ENCODE peak calls at places on chromosomes 12 and 14, in seven cellular contexts. Q is A549, C is IMR-90, U is K562, A is HepG2, F is HCT116, G is H1. N is an unnamed sample.

GRCh38 chr12:59007620-59008019 is 87.3 kb upstream of the LRIG3 start:
- DNase-seq in C (peak), U (no peak), A (no peak), G (no peak), F (no peak), Q (no peak), N (no peak)

GRCh38 chr12:26629864-26630263 is 203.1 kb downstream of the ITPR2 start:
- DNase-seq in A (no peak), G (no peak), C (peak), F (no peak), Q (no peak), U (no peak), N (no peak)

GRCh38 chr14:76307786-76308780 is 67.9 kb upstream of the ESRRB start:
- DNase-seq in A (no peak), C (no peak), G (no peak), F (no peak), Q (no peak), U (no peak), N (no peak)

GRCh38 chr14:23154876-23155587 is 28.4 kb downstream of the SLC7A8 start:
- DNase-seq in C (peak), F (no peak), A (no peak), G (no peak), U (peak), Q (no peak), N (no peak)

GRCh38 chr14:80926706-80927384 is 14.7 kb downstream of the CEP128 start:
- DNase-seq in A (no peak), G (no peak), U (no peak), F (no peak), Q (no peak), C (peak), N (no peak)

GRCh38 chr14:39446131-39446744 is 14.0 kb upstream of the FBXO33 start:
- DNase-seq in G (no peak), Q (no peak), U (no peak), C (no peak), A (no peak), F (no peak), N (no peak)

GRCh38 chr14:98175436-98175835 is 1096.6 kb downstream of the BCL11B start:
- DNase-seq in U (no peak), C (no peak), Q (no peak), A (no peak), G (no peak), F (no peak), N (no peak)

GRCh38 chr12:68405292-68405900 is 73.2 kb upstream of the MDM1 start:
- DNase-seq in C (no peak), G (no peak), F (no peak), A (no peak), Q (no peak), U (no peak), N (no peak)

GRCh38 chr14:29749327-29749726 is 178.3 kb downstream of the PRKD1 start:
- DNase-seq in Q (no peak), G (no peak), U (no peak), A (no peak), F (no peak), C (peak), N (no peak)

GRCh38 chr12:65998031-65998430 is 132.5 kb downstream of the LLPH start:
- DNase-seq in A (no peak), Q (no peak), C (no peak), F (no peak), U (no peak), G (no peak), N (no peak)

GRCh38 chr14:55031190-55031589 is 4.2 kb downstream of the SOCS4 start:
- DNase-seq in C (no peak), Q (no peak), F (no peak), G (no peak), A (no peak), U (no peak), N (no peak)

GRCh38 chr12:127903146-127903545 is 363.8 kb upstream of the TMEM132C start:
- DNase-seq in G (peak), U (no peak), F (no peak), A (no peak), C (no peak), Q (no peak), N (no peak)

GRCh38 chr14:33120341-33120740 is 181.7 kb downstream of the NPAS3 start:
- DNase-seq in F (no peak), U (no peak), A (no peak), Q (no peak), C (no peak), G (no peak), N (no peak)

GRCh38 chr12:76384560-76384959 is 36.3 kb upstream of the BBS10 start:
- DNase-seq in F (no peak), G (no peak), Q (no peak), C (no peak), U (no peak), A (no peak), N (no peak)

GRCh38 chr12:30877110-30877875 is 49.3 kb upstream of the TSPAN11 start:
- DNase-seq in Q (no peak), A (no peak), C (no peak), F (no peak), G (no peak), U (no peak), N (no peak)

GRCh38 chr14:91041450-91041849 is 19.0 kb downstream of the RPS6KA5 start:
- DNase-seq in Q (no peak), A (no peak), U (no peak), F (no peak), G (no peak), C (no peak), N (no peak)

GRCh38 chr14:91796622-91797347 is 64.9 kb upstream of the CATSPERB start:
- DNase-seq in C (peak), A (no peak), G (no peak), U (no peak), Q (no peak), F (no peak), N (no peak)

GRCh38 chr12:52006726-52007157 is at the start of gene TAMALIN:
- DNase-seq in A (no peak), Q (no peak), C (peak), F (no peak), G (no peak), U (peak), N (no peak)

GRCh38 chr12:52005903-52006703 is 643 bp upstream of the TAMALIN start:
- DNase-seq in Q (no peak), U (no peak), A (no peak), C (no peak), G (no peak), F (no peak), N (peak)

GRCh38 chr12:52009081-52009751 is 2.5 kb downstream of the TAMALIN start:
- DNase-seq in Q (no peak), C (no peak), G (no peak), U (no peak), F (no peak), A (no peak), N (no peak)

GRCh38 chr12:52007982-52008510 is 1.3 kb downstream of the TAMALIN start:
- DNase-seq in C (no peak), F (no peak), G (no peak), Q (no peak), A (no peak), U (no peak), N (no peak)

GRCh38 chr12:52007158-52007921 is 594 bp downstream of the TAMALIN start:
- DNase-seq in F (no peak), C (no peak), U (no peak), G (no peak), Q (no peak), A (no peak), N (no peak)
- TF ChIP-seq CEBPB in F (no peak), C (no peak), U (no peak), G (no peak), Q (no peak), A (no peak), N (no peak)

DNA sequence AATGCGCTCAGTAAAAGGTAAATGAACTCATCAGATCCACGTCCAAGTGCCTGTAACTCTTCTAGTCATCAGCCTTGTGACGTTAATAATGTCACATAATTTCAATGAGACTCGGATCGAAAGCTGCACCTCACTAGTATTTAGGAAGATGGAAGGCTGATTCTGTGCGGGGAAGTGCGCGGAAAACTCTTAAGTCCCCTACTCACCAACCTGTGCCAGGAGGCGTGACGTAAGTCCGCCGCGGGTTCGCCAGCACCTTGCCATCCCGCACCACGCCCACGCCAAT is 310 bp downstream of the OSGEP start:
- DNase-seq in G (peak), C (peak), A (no peak), Q (peak), F (peak), U (no peak), N (no peak)
- TF ChIP-seq CEBPB in G (no peak), C (no peak), A (no peak), Q (no peak), F (no peak), U (no peak), N (no peak)

DNA sequence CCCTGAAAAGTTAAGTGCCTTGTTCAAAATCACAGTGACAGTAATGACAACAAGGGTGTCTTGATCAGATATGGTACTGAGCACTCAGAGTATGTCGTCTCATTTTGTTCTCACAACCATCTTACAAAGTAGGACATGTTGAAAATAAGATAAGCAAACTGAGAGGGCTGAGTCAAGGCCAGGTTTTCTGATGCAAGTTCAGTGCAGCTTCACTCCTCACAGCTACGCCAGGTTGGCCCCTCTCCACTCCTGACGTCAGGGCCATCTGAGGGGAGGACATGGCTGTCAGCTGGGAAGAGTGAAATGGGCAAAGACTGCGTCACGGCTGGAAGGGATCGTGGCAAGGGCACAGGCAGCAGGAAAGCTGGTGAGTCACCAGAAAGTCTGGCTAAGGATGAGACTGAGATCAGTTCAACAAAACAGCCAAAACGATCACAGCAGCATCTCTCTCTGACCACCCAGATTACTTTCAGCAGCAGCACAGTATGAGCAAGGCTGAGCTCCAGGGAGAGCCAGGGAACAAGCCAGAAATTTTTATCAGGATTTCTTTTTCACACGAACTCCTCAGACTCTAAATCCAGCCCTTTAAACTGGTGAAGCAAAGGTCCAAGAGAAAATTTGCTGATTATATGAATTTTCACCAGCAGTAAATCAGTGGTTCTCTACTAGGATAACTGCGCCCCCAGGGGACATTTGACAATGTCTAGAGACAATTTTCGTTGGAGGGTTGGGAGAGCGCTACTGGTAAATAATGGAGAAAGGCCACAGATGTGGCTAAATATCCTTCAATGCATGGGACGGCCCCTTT is 297.9 kb upstream of the AMIGO2 start:
- DNase-seq in C (peak), F (no peak), Q (peak), U (peak), G (no peak), A (no peak), N (no peak)
- TF ChIP-seq CEBPB in C (peak), F (no peak), Q (peak), U (peak), G (no peak), A (no peak), N (no peak)

GRCh38 chr12:100346660-100347059 is 10.2 kb upstream of the SLC17A8 start:
- DNase-seq in Q (no peak), F (no peak), G (no peak), A (peak), C (peak), U (no peak), N (no peak)
- TF ChIP-seq CEBPB in Q (no peak), F (no peak), G (no peak), A (no peak), C (no peak), U (no peak), N (no peak)

GRCh38 chr12:100963381-100963780 is 168.8 kb downstream of the ANO4 start:
- DNase-seq in A (no peak), Q (no peak), C (no peak), U (no peak), G (no peak), F (no peak), N (no peak)
- TF ChIP-seq CEBPB in A (no peak), Q (no peak), C (no peak), U (no peak), G (no peak), F (no peak), N (no peak)

GRCh38 chr14:101225116-101225728 is 321.7 kb upstream of the RTL1 start:
- DNase-seq in G (no peak), Q (no peak), U (peak), A (no peak), C (no peak), F (no peak), N (no peak)

GRCh38 chr14:101223147-101223546 is 319.6 kb upstream of the RTL1 start:
- DNase-seq in C (no peak), U (no peak), A (no peak), Q (no peak), G (peak), F (no peak), N (no peak)

GRCh38 chr14:101222362-101223090 is 319.0 kb upstream of the RTL1 start:
- DNase-seq in F (no peak), Q (no peak), U (no peak), G (no peak), A (no peak), C (no peak), N (no peak)

GRCh38 chr14:101224356-101225115 is 321.0 kb upstream of the RTL1 start:
- DNase-seq in C (no peak), U (no peak), Q (no peak), G (no peak), A (no peak), F (no peak), N (no peak)

DNA sequence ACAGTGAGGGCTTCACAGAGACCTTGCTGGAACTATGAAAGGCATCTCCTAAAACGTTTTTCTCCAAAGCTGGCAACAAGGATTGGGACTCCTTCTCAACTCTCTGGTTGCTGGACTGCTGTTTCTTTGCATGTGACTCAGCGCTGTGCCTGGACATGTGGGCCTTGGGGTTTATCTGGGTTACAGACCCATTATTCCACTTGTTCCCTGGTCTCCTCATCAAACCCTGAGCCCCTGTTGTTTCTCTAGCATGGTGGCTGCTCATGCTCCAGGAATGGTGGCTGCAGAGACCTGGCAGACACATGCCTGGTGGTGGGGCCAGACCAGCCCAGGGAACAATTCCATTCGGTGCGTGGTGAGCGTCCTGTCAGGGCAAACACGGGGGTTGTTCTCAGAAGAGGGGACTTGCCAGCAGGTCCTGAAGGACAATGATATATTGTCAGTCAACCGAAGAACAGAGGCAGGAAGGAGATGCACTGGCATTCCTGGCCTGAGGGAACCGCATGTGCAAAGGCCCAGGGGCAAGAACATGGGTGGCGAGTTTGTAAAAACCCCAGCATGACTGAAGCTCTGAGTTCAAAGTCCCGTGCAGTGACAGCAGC is 320.1 kb upstream of the RTL1 start:
- DNase-seq in Q (no peak), G (no peak), U (no peak), A (no peak), C (no peak), F (no peak), N (no peak)
- TF ChIP-seq CEBPB in Q (no peak), G (no peak), U (no peak), A (no peak), C (no peak), F (no peak), N (no peak)

DNA sequence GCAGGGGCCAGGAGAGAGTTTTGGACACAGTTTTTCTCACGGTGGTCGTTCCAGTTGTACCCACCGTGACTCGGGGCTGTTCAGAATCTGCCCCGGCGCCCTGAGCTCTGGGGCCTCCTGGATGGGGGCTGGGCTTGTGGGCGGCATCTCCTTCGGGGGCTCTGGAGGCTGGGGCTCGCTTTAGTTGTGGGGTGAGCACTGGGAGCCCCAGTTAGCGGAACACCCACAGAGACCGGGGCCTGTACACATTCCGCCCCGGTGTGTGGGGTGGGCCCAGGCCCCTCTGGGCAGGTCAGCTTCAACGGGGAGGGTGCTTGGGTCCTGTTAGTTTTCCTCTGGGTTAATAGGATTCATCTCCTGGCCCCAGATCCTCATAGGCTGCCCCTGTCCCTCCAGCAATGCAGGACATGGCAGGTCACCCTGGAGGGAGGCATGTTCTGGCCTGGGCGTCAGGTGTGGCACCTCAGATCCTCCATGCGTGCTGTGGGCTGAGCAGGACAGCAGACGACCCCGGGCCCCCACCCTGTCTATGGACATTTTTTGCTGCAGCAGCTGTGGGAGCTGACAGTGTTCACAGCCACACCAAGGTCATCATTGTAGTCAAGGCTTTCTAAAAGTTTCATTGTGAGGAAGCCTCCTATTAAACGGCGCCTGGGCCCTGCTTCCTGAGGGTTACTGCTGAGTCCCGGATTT is 393.2 kb downstream of the TMEM121 start:
- DNase-seq in U (no peak), C (no peak), F (no peak), A (no peak), Q (no peak), G (no peak), N (no peak)
- TF ChIP-seq CEBPB in U (no peak), C (no peak), F (no peak), A (no peak), Q (no peak), G (no peak), N (no peak)

GRCh38 chr12:85155791-85156190 is 119.6 kb downstream of the LRRIQ1 start:
- DNase-seq in C (no peak), U (no peak), A (peak), Q (no peak), G (no peak), F (peak), N (no peak)
- TF ChIP-seq CEBPB in C (no peak), U (no peak), A (no peak), Q (no peak), G (no peak), F (no peak), N (no peak)

N was measured in GM12878.